ENCODE peak calls at places on chromosomes 16 and 17, in eight cellular contexts. U, D, C, P, S, B, E and O are unnamed samples.

GRCh38 chr17:72588961-72589360 is 468.1 kb downstream of the SOX9 start:
- DNase-seq in C (peak), P (no peak), B (no peak), S (no peak), D (peak), E (no peak), U (peak), O (no peak)

GRCh38 chr16:30456302-30456701 is 10.6 kb upstream of the SEPHS2 start:
- DNase-seq in P (no peak), B (no peak), C (no peak), E (no peak), D (no peak), S (no peak), U (no peak), O (no peak)

GRCh38 chr17:58302171-58302918 is 21.6 kb upstream of the MPO start:
- DNase-seq in E (peak), U (no peak), S (no peak), P (no peak), B (no peak), C (no peak), D (no peak), O (no peak)

GRCh38 chr17:42075789-42076188 is 22.5 kb downstream of the ZNF385C start:
- DNase-seq in U (peak), B (no peak), E (no peak), P (no peak), D (no peak), S (no peak), C (no peak), O (no peak)

GRCh38 chr16:57253410-57253927 is 8.4 kb downstream of the ARL2BP start:
- DNase-seq in C (no peak), P (no peak), B (no peak), E (no peak), D (no peak), S (no peak), U (peak), O (no peak)

GRCh38 chr17:35716897-35717839 is 14.3 kb upstream of the RASL10B start:
- DNase-seq in U (no peak), C (no peak), B (no peak), P (no peak), S (no peak), D (no peak), E (no peak), O (no peak)

GRCh38 chr17:37056622-37057021 is 107.9 kb downstream of the AATF start:
- DNase-seq in S (no peak), B (no peak), E (no peak), C (no peak), D (no peak), U (no peak), P (no peak), O (no peak)

GRCh38 chr16:49399594-49400364 is 26.2 kb downstream of the C16orf78 start:
- DNase-seq in D (no peak), S (no peak), B (no peak), E (peak), P (peak), U (no peak), C (no peak), O (no peak)

GRCh38 chr17:80382956-80383355 is 32.0 kb upstream of the ENDOV start:
- DNase-seq in E (no peak), C (no peak), D (no peak), S (no peak), P (no peak), U (no peak), B (no peak), O (no peak)

GRCh38 chr17:79009397-79010303 is at the start of gene CANT1:
- DNase-seq in P (peak), S (peak), U (peak), D (peak), B (peak), C (peak), E (peak), O (peak)

GRCh38 chr16:22898131-22898530 is 84.2 kb downstream of the HS3ST2 start:
- DNase-seq in C (no peak), S (no peak), D (no peak), E (no peak), P (no peak), U (no peak), B (no peak), O (no peak)

GRCh38 chr17:45073414-45074070 is 12.4 kb downstream of the NMT1 start:
- DNase-seq in P (no peak), E (no peak), S (no peak), U (no peak), D (no peak), C (no peak), B (no peak), O (peak)

GRCh38 chr17:64385187-64386083 is 5.2 kb downstream of the PECAM1 start:
- DNase-seq in B (peak), C (peak), P (peak), D (peak), E (no peak), U (peak), S (peak), O (peak)

GRCh38 chr16:16940351-16940750 is 530.4 kb downstream of the XYLT1 start:
- DNase-seq in D (no peak), C (no peak), B (peak), E (no peak), P (no peak), U (no peak), S (no peak), O (no peak)

GRCh38 chr16:10754941-10755340 is 11.3 kb downstream of the NUBP1 start:
- DNase-seq in S (peak), B (no peak), U (no peak), E (no peak), P (no peak), D (no peak), C (no peak), O (no peak)

GRCh38 chr17:45722161-45722560 is 62.0 kb upstream of the CRHR1 start:
- DNase-seq in P (no peak), E (peak), B (peak), D (peak), S (no peak), C (peak), U (peak), O (peak)

GRCh38 chr16:11250091-11250785 is 5.8 kb downstream of the SOCS1 start:
- DNase-seq in E (peak), B (no peak), U (no peak), C (no peak), D (no peak), P (no peak), S (no peak), O (no peak)

GRCh38 chr17:81608082-81608481 is 28.8 kb downstream of the NPLOC4 start:
- DNase-seq in B (no peak), U (no peak), P (no peak), C (no peak), S (no peak), E (no peak), D (no peak), O (no peak)

GRCh38 chr17:29089601-29090044 is 46.7 kb downstream of the PIPOX start:
- DNase-seq in U (no peak), P (no peak), B (no peak), S (no peak), D (no peak), C (no peak), E (no peak), O (no peak)

GRCh38 chr17:48262982-48263586 is 155.5 kb downstream of the SNX11 start:
- DNase-seq in E (no peak), P (no peak), C (no peak), B (peak), D (peak), S (peak), U (no peak), O (peak)

GRCh38 chr17:48609754-48610281 is 999 bp downstream of the HOXB7 start:
- DNase-seq in U (no peak), C (no peak), S (no peak), D (no peak), P (no peak), B (no peak), E (no peak), O (no peak)

GRCh38 chr16:55482056-55482455 is 3.1 kb downstream of the MMP2 start:
- DNase-seq in B (no peak), P (no peak), D (no peak), S (no peak), E (no peak), U (no peak), C (no peak), O (no peak)

GRCh38 chr17:37273419-37274051 is 102.2 kb upstream of the C17orf78 start:
- DNase-seq in B (peak), E (no peak), S (peak), U (no peak), C (no peak), P (no peak), D (peak), O (peak)

GRCh38 chr17:63529711-63530556 is 6.8 kb downstream of the KCNH6 start:
- DNase-seq in C (no peak), P (no peak), B (no peak), S (no peak), U (no peak), D (no peak), E (no peak), O (no peak)

GRCh38 chr17:29760279-29760721 is 137.6 kb upstream of the CORO6 start:
- DNase-seq in E (no peak), S (peak), B (no peak), D (no peak), P (peak), U (no peak), C (no peak), O (peak)

GRCh38 chr16:1413684-1414531 is 596 bp downstream of the UNKL start:
- DNase-seq in P (peak), C (peak), E (peak), D (peak), B (peak), U (no peak), S (peak), O (peak)

GRCh38 chr17:48610282-48611211 is at the start of gene HOXB7:
- DNase-seq in E (no peak), D (peak), P (no peak), C (no peak), U (no peak), S (peak), B (peak), O (no peak)

GRCh38 chr16:30445408-30446202 is at the start of gene SEPHS2:
- DNase-seq in E (peak), S (peak), B (peak), C (peak), P (peak), U (peak), D (peak), O (peak)

GRCh38 chr16:67543036-67543435 is 14.4 kb downstream of the RIPOR1 start:
- DNase-seq in S (no peak), D (no peak), E (no peak), C (no peak), P (no peak), B (no peak), U (no peak), O (no peak)

GRCh38 chr17:34730816-34731215 is 151.4 kb downstream of the TMEM132E start:
- DNase-seq in C (no peak), D (no peak), E (no peak), B (no peak), P (no peak), S (no peak), U (no peak), O (no peak)

GRCh38 chr16:87132361-87133014 is 184.7 kb downstream of the C16orf95 start:
- DNase-seq in C (peak), P (no peak), B (no peak), U (peak), E (no peak), S (no peak), D (no peak), O (no peak)

GRCh38 chr17:48153711-48154642 is 46.4 kb downstream of the SNX11 start:
- DNase-seq in B (peak), C (peak), P (no peak), D (peak), E (no peak), U (peak), S (peak), O (peak)

GRCh38 chr16:66266436-66267286 is 99.8 kb upstream of the CDH5 start:
- DNase-seq in S (no peak), U (no peak), B (no peak), E (no peak), P (no peak), D (no peak), C (no peak), O (no peak)

GRCh38 chr17:63039899-63040602 is 74.0 kb downstream of the TANC2 start:
- DNase-seq in U (no peak), C (peak), S (peak), B (no peak), E (no peak), D (peak), P (no peak), O (no peak)

GRCh38 chr16:1918890-1919679 is 870 bp upstream of the HS3ST6 start:
- DNase-seq in D (no peak), C (no peak), E (no peak), P (no peak), B (no peak), U (no peak), S (no peak), O (no peak)

GRCh38 chr17:28744802-28745051 is 916 bp downstream of the TRAF4 start:
- DNase-seq in S (no peak), B (no peak), E (no peak), U (no peak), D (no peak), P (no peak), C (no peak), O (no peak)

GRCh38 chr17:75111777-75112176 is 2.0 kb downstream of the ARMC7 start:
- DNase-seq in P (no peak), D (no peak), B (no peak), S (no peak), E (no peak), C (no peak), U (no peak), O (no peak)

GRCh38 chr17:61795546-61795945 is 67.8 kb downstream of the BRIP1 start:
- DNase-seq in E (no peak), B (no peak), U (no peak), D (no peak), S (no peak), P (no peak), C (no peak), O (no peak)

GRCh38 chr17:61794242-61794641 is 69.1 kb downstream of the BRIP1 start:
- DNase-seq in B (no peak), C (no peak), S (no peak), D (no peak), U (no peak), E (no peak), P (no peak), O (no peak)

GRCh38 chr17:61793565-61793964 is 69.8 kb downstream of the BRIP1 start:
- DNase-seq in U (no peak), S (no peak), E (no peak), C (no peak), P (no peak), D (no peak), B (no peak), O (no peak)

GRCh38 chr17:61797283-61797682 is 66.0 kb downstream of the BRIP1 start:
- DNase-seq in D (no peak), S (no peak), C (no peak), E (no peak), P (no peak), B (no peak), U (no peak), O (no peak)

GRCh38 chr17:61794792-61795191 is 68.5 kb downstream of the BRIP1 start:
- DNase-seq in B (no peak), S (no peak), C (no peak), U (no peak), E (no peak), D (no peak), P (no peak), O (no peak)
- TF ChIP-seq MAX in B (no peak), S (no peak), C (no peak), U (no peak), E (no peak), D (no peak), P (no peak), O (no peak)

DNA sequence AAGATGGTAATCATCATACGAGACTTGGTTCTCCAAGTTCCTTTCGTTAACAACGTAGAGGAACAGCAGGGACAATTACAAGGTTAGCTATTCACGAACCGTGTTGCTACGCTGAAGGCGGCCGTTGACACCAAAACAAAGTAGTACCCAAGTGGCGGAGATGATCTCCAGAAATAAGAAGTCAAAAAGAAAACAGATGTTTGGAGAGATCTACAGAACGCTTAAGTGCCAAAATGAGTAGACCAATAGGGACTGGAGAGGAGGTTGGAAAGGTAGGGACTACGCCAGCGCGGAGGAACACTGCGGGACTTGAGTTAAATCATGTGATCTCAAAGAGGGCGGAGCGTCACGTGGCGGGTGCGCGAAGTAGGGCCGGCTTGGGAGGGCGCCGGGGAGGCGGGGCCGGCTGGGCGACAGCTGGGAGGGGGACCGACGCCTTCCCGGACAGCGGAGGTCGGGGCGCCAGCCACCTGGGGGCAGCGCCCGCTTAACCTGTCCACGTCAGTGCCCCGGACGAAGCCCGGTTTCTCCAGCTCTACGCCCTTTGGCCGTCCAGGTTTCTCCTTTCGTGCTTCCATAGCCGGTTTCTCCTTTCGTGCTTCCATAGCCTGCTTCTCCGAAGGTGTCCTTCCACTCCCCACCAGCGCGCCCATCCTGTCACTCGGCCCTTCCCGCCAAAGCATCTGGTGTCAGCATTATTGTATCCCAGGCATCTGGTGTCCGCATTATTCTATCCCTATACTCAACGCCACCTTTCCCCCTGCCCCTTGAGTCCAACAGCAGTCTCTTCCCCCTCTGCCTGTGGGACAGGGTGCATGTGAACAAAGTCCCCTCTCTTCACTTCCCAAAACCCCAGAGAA is 698 bp upstream of the GABARAP start:
- DNase-seq in B (peak), U (peak), S (peak), D (peak), E (peak), C (peak), P (peak), O (peak)
- TF ChIP-seq CTCF in B (peak), U (peak), S (no peak), D (no peak), E (no peak), C (no peak), P (no peak), O (no peak)

GRCh38 chr17:18258356-18259038 is at the start of gene FLII:
- DNase-seq in S (peak), C (no peak), E (peak), D (peak), U (peak), B (peak), P (no peak), O (peak)
- TF ChIP-seq POLR2A in S (peak), C (no peak), E (no peak), D (peak), U (no peak), B (peak), P (peak), O (peak)

DNA sequence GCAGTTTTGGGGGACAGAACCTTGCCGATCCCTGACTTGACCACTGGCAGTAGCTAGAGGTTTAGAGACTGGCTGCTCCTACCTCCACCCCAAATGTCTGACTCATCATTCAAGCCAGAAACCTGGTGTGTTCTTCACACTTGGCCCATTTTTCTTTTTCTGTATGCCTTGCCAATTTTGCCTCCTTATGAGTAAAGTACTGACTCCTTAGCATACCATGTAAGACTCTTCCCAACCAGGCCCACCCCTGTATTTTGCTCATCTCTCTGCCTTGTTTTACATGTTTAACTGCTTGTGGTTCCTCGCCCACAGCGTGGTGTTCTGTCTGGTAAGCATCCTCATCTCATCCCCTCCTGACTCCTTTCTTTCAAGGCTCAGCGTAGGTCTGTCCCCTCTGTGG is 37.9 kb downstream of the NUP88 start:
- DNase-seq in U (no peak), B (no peak), S (no peak), E (no peak), D (no peak), P (no peak), C (no peak), O (no peak)
- TF ChIP-seq MAX in U (no peak), B (no peak), S (no peak), E (no peak), D (no peak), P (no peak), C (no peak), O (no peak)

GRCh38 chr16:364595-365491 is 5.5 kb downstream of the MRPL28 start:
- DNase-seq in S (no peak), C (no peak), E (no peak), P (no peak), D (no peak), U (no peak), B (no peak), O (no peak)
- TF ChIP-seq CTCF in S (no peak), C (no peak), E (no peak), P (no peak), D (no peak), U (no peak), B (no peak), O (no peak)

DNA sequence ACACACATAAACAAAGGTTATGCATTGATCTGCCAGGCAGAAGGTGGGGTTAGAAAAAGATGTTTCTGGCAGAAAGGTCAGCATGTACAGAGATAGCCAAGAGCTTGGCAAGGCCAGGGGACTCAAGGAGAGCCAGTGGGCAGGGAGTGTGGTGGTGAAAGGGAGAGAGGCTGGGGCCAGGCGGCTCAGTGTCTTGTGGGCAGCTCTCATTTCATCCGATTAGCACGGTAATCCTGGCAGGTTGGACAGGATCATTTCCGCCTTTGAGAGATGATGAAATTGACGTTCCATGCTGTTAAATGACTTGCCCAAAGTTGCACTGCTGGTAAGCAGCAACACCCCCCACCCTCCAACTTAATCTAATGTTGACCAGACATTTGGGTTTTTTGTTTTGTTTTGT is 3.6 kb downstream of the CHD9 start:
- DNase-seq in S (no peak), U (no peak), E (no peak), D (no peak), B (no peak), C (no peak), P (no peak), O (no peak)
- TF ChIP-seq POLR2A in S (no peak), U (no peak), E (no peak), D (no peak), B (no peak), C (no peak), P (no peak), O (no peak)